ENCODE peak calls at places on chromosomes 13 and 19, in five cellular contexts. R is heart left ventricle, Q is adrenal gland, E is stomach, K is GM23248. O is an unnamed sample.

GRCh38 chr13:36712785-36713184 is 39.0 kb downstream of the SERTM1 start:
- DNase-seq in K (peak; percentile 75), Q (no peak), R (no peak), E (no peak), O (no peak)

GRCh38 chr19:16756649-16757048 is 37.0 kb downstream of the NWD1 start:
- DNase-seq in R (no peak), Q (no peak), K (no peak), E (no peak), O (no peak)

GRCh38 chr19:58182577-58182988 is 278 bp upstream of the ZNF274 start:
- DNase-seq in K (no peak), R (no peak), E (no peak), Q (no peak), O (no peak)

GRCh38 chr19:13155472-13156284 is 5.5 kb downstream of the IER2 start:
- DNase-seq in E (peak; percentile 86), R (peak; percentile 90), K (peak; percentile 85), Q (peak; percentile 90), O (peak; percentile 94)

GRCh38 chr13:81051873-81052272 is 710.9 kb upstream of the SPRY2 start:
- DNase-seq in R (no peak), E (no peak), Q (no peak), K (no peak), O (no peak)

GRCh38 chr13:25581351-25581750 is 209.6 kb downstream of the ATP8A2 start:
- DNase-seq in R (no peak), E (no peak), Q (no peak), K (no peak), O (no peak)

GRCh38 chr19:2207991-2208860 is 27.9 kb downstream of the PLEKHJ1 start:
- DNase-seq in E (peak; percentile 48), K (peak; percentile 97), Q (no peak), R (peak; percentile 62), O (peak; percentile 80)

GRCh38 chr13:112032186-112032835 is 34.6 kb upstream of the SOX1 start:
- DNase-seq in R (no peak), E (no peak), Q (no peak), K (peak; percentile 46), O (no peak)

GRCh38 chr19:49874503-49875157 is 2.5 kb downstream of the AKT1S1 start:
- DNase-seq in K (no peak), R (no peak), Q (no peak), E (no peak), O (no peak)

GRCh38 chr19:15154002-15154612 is 46.7 kb downstream of the NOTCH3 start:
- DNase-seq in R (no peak), K (peak; percentile 53), Q (no peak), E (no peak), O (peak; percentile 90)

GRCh38 chr13:113076681-113077401 is 28.8 kb upstream of the F7 start:
- DNase-seq in K (no peak), Q (no peak), E (no peak), R (no peak), O (no peak)

GRCh38 chr13:110150384-110151091 is 156.4 kb downstream of the COL4A1 start:
- DNase-seq in K (peak; percentile 53), Q (no peak), R (no peak), E (no peak), O (peak; percentile 5)

GRCh38 chr19:43563816-43564215 is 11.5 kb downstream of the XRCC1 start:
- DNase-seq in R (no peak), K (no peak), E (no peak), Q (no peak), O (no peak)

GRCh38 chr19:29664753-29665214 is 477 bp upstream of the PLEKHF1 start:
- DNase-seq in R (no peak), K (no peak), E (no peak), Q (no peak), O (no peak)

GRCh38 chr13:33236021-33236420 is 49.5 kb downstream of the STARD13 start:
- DNase-seq in E (no peak), R (no peak), K (peak; percentile 89), Q (no peak), O (no peak)

GRCh38 chr19:31285744-31286143 is 63.5 kb downstream of the TSHZ3 start:
- DNase-seq in K (peak; percentile 54), E (no peak), Q (peak; percentile 29), R (peak; percentile 25), O (no peak)

GRCh38 chr19:4414800-4415251 is 12.4 kb downstream of the CHAF1A start:
- DNase-seq in R (no peak), Q (no peak), E (no peak), K (peak; percentile 36), O (peak; percentile 83)

GRCh38 chr13:40749327-40749726 is 21.7 kb downstream of the MRPS31 start:
- DNase-seq in R (no peak), E (no peak), K (peak; percentile 4), Q (no peak), O (no peak)

GRCh38 chr13:79501538-79502232 is 20.7 kb downstream of the NDFIP2 start:
- DNase-seq in Q (no peak), R (no peak), K (peak; percentile 29), E (no peak), O (no peak)
- H3K4me1 ChIP-seq in Q (peaks cover 25% of the 10 kb centered on the region), R (peaks cover 8% of the 10 kb centered on the region), K (peaks cover 13% of the 10 kb centered on the region), E (peaks cover 19% of the 10 kb centered on the region), O (no peaks in the 10 kb centered on the region)

GRCh38 chr19:35421362-35421761 is 26.7 kb upstream of the FFAR2 start:
- DNase-seq in E (no peak), K (no peak), Q (no peak), R (no peak), O (no peak)

GRCh38 chr19:35417278-35417677 is 30.8 kb upstream of the FFAR2 start:
- DNase-seq in Q (no peak), E (no peak), K (no peak), R (no peak), O (no peak)

GRCh38 chr19:35417713-35418534 is 30.1 kb upstream of the FFAR2 start:
- DNase-seq in E (no peak), K (no peak), R (no peak), Q (no peak), O (no peak)

GRCh38 chr19:35416331-35416730 is 31.7 kb upstream of the FFAR2 start:
- DNase-seq in R (no peak), E (no peak), Q (no peak), K (no peak), O (no peak)

GRCh38 chr19:35419046-35419445 is 29.0 kb upstream of the FFAR2 start:
- DNase-seq in E (no peak), K (no peak), Q (no peak), R (no peak), O (no peak)
- H3K4me1 ChIP-seq in E (peaks cover 9% of the 10 kb centered on the region), K (no peaks in the 10 kb centered on the region), Q (no peaks in the 10 kb centered on the region), R (peaks cover 7% of the 10 kb centered on the region), O (no peaks in the 10 kb centered on the region)

GRCh38 chr19:52115526-52116053 is 20.0 kb upstream of the ZNF841 start:
- DNase-seq in Q (no peak), R (no peak), E (no peak), K (no peak), O (no peak)

GRCh38 chr19:52114691-52115090 is 19.1 kb upstream of the ZNF841 start:
- DNase-seq in K (no peak), E (no peak), Q (no peak), R (no peak), O (no peak)

GRCh38 chr19:52110780-52111179 is 15.2 kb upstream of the ZNF841 start:
- DNase-seq in K (no peak), Q (no peak), E (no peak), R (no peak), O (no peak)

GRCh38 chr19:52112624-52113023 is 17.1 kb upstream of the ZNF841 start:
- DNase-seq in E (no peak), Q (no peak), R (no peak), K (no peak), O (no peak)
- H3K4me1 ChIP-seq in E (no peaks in the 10 kb centered on the region), Q (no peaks in the 10 kb centered on the region), R (no peaks in the 10 kb centered on the region), K (no peaks in the 10 kb centered on the region), O (no peaks in the 10 kb centered on the region)

GRCh38 chr19:39238209-39238608 is 6.6 kb downstream of the IFNL3 start:
- DNase-seq in Q (no peak), K (no peak), E (no peak), R (no peak), O (no peak)

GRCh38 chr19:39237200-39238184 is 7.3 kb downstream of the IFNL3 start:
- DNase-seq in Q (no peak), E (peak; percentile 93), K (no peak), R (no peak), O (peak; percentile 62)

GRCh38 chr19:39232708-39233107 is 12.1 kb downstream of the IFNL3 start:
- DNase-seq in R (no peak), K (no peak), Q (no peak), E (no peak), O (no peak)

GRCh38 chr19:39238944-39239343 is 5.9 kb downstream of the IFNL3 start:
- DNase-seq in E (no peak), K (no peak), Q (no peak), R (no peak), O (no peak)

GRCh38 chr19:39236527-39236926 is 8.3 kb downstream of the IFNL3 start:
- DNase-seq in E (peak; percentile 37), K (no peak), R (no peak), Q (no peak), O (no peak)
- H3K4me1 ChIP-seq in E (peaks cover 7% of the 10 kb centered on the region), K (no peaks in the 10 kb centered on the region), R (no peaks in the 10 kb centered on the region), Q (no peaks in the 10 kb centered on the region), O (no peaks in the 10 kb centered on the region)

O was measured in endodermal cell.